ENCODE peak calls at places on chromosomes 16 and 17, in four cellular contexts. U is fibroblast of the conjunctiva, I is SIG-M5, E is anterior cingulate cortex. J is an unnamed sample.

GRCh38 chr17:76490112-76490710 is 11.0 kb downstream of the RHBDF2 start:
- DNase-seq in U (no peak), I (no peak), E (no peak), J (no peak)

GRCh38 chr16:12178251-12178990 is 201.9 kb downstream of the SNX29 start:
- DNase-seq in E (no peak), I (no peak), U (no peak), J (no peak)

GRCh38 chr17:45990836-45991235 is 8.2 kb upstream of the STH start:
- DNase-seq in U (no peak), E (no peak), I (no peak), J (no peak)

GRCh38 chr17:68627956-68628355 is 26.8 kb upstream of the FAM20A start:
- DNase-seq in E (no peak), U (no peak), I (no peak), J (no peak)

GRCh38 chr16:26569793-26570192 is 496.9 kb upstream of the C16orf82 start:
- DNase-seq in I (no peak), E (no peak), U (no peak), J (no peak)

GRCh38 chr17:9259419-9259818 is 238.1 kb downstream of the NTN1 start:
- DNase-seq in I (no peak), E (no peak), U (no peak), J (no peak)

GRCh38 chr17:38885728-38886642 is 16.1 kb downstream of the LASP1 start:
- DNase-seq in I (no peak), U (no peak), E (no peak), J (no peak)

GRCh38 chr17:16217002-16217635 is at the start of gene PIGL:
- DNase-seq in I (peak), U (peak), E (peak), J (peak)

GRCh38 chr16:3953728-3954410 is 73.4 kb upstream of the CREBBP start:
- DNase-seq in E (no peak), U (no peak), I (no peak), J (no peak)

GRCh38 chr17:1577186-1577585 is 14.6 kb upstream of the PITPNA start:
- DNase-seq in I (no peak), E (peak), U (peak), J (peak)

GRCh38 chr16:5036228-5037156 is 2.8 kb upstream of the NAGPA start:
- DNase-seq in I (no peak), E (no peak), U (no peak), J (no peak)

GRCh38 chr16:71259086-71259485 is 28.6 kb upstream of the HYDIN start:
- DNase-seq in U (no peak), I (no peak), E (no peak), J (no peak)

GRCh38 chr17:28993013-28993600 is 12.7 kb downstream of the SEZ6 start:
- DNase-seq in I (no peak), E (no peak), U (no peak), J (no peak)

GRCh38 chr17:45924332-45924820 is 30.0 kb downstream of the MAPT start:
- DNase-seq in I (no peak), E (no peak), U (no peak), J (no peak)

GRCh38 chr17:50166518-50167181 is 845 bp downstream of the SGCA start:
- DNase-seq in U (no peak), E (no peak), I (no peak), J (no peak)

GRCh38 chr17:19448341-19449268 is 37.6 kb downstream of the RNF112 start:
- DNase-seq in E (no peak), I (no peak), U (peak), J (peak)

GRCh38 chr17:8696951-8697745 is 47.5 kb downstream of the CCDC42 start:
- DNase-seq in E (no peak), I (no peak), U (peak), J (peak)

GRCh38 chr17:64641499-64641898 is 20.6 kb downstream of the SMURF2 start:
- DNase-seq in E (no peak), U (peak), I (no peak), J (no peak)

GRCh38 chr17:78991017-78991783 is 11.5 kb upstream of the LGALS3BP start:
- DNase-seq in U (no peak), E (no peak), I (no peak), J (no peak)

GRCh38 chr16:67155305-67156145 is 4.2 kb downstream of the TRADD start:
- DNase-seq in U (peak), I (no peak), E (peak), J (no peak)

GRCh38 chr17:48530208-48530886 is 464 bp downstream of the HOXB1 start:
- DNase-seq in E (no peak), I (no peak), U (no peak), J (no peak)

GRCh38 chr16:1635070-1635469 is 22.9 kb downstream of the CRAMP1 start:
- DNase-seq in U (no peak), I (no peak), E (no peak), J (no peak)

GRCh38 chr16:88758227-88758943 is 26.6 kb downstream of the PIEZO1 start:
- DNase-seq in I (no peak), U (no peak), E (no peak), J (peak)

GRCh38 chr17:19275457-19276082 is 38.4 kb downstream of the EPN2 start:
- DNase-seq in I (no peak), U (no peak), E (no peak), J (no peak)

GRCh38 chr16:1612320-1613111 is at the start of gene CRAMP1:
- DNase-seq in I (no peak), E (no peak), U (no peak), J (no peak)

GRCh38 chr17:40980594-40980993 is 3.5 kb downstream of the KRT40 start:
- DNase-seq in I (no peak), E (no peak), U (no peak), J (no peak)

GRCh38 chr17:77019955-77020379 is 120.8 kb upstream of the SEC14L1 start:
- DNase-seq in E (no peak), I (no peak), U (no peak), J (no peak)

GRCh38 chr17:19343671-19344151 is 18.8 kb downstream of the B9D1 start:
- DNase-seq in I (no peak), E (no peak), U (no peak), J (no peak)

GRCh38 chr17:3944485-3945388 is 19.5 kb downstream of the ATP2A3 start:
- DNase-seq in U (peak), E (no peak), I (no peak), J (no peak)

GRCh38 chr16:19119564-19119963 is 5.8 kb downstream of the ITPRIPL2 start:
- DNase-seq in I (no peak), U (peak), E (no peak), J (no peak)

GRCh38 chr16:46895399-46896313 is 11.5 kb downstream of the GPT2 start:
- DNase-seq in U (no peak), I (no peak), E (no peak), J (no peak)

GRCh38 chr16:12390644-12391043 is 413.0 kb downstream of the CPPED1 start:
- DNase-seq in E (no peak), I (no peak), U (no peak), J (no peak)

GRCh38 chr17:60743812-60744211 is 66.2 kb downstream of the BCAS3 start:
- DNase-seq in E (no peak), I (no peak), U (no peak), J (no peak)

GRCh38 chr16:17160285-17160854 is 310.4 kb downstream of the XYLT1 start:
- DNase-seq in E (no peak), I (no peak), U (no peak), J (no peak)

GRCh38 chr16:66652661-66653060 is 43.9 kb downstream of the CMTM4 start:
- DNase-seq in E (no peak), U (no peak), I (no peak), J (no peak)

GRCh38 chr16:65908568-65908967 is 457.9 kb upstream of the CDH5 start:
- DNase-seq in E (no peak), I (no peak), U (no peak), J (no peak)

GRCh38 chr17:81138083-81138482 is 27.2 kb upstream of the PVALEF start:
- DNase-seq in U (no peak), E (no peak), I (no peak), J (no peak)

J was measured in amniotic stem cell.